ENCODE peak calls at places on chromosomes 12 and 14, in ten cellular contexts. L, X, I, O, M, Y, V, R, U and D are unnamed samples.

GRCh38 chr14:69090187-69090789 is 62.6 kb downstream of the DCAF5 start:
- DNase-seq in R (no peak), I (peak; percentile 53), Y (peak; percentile 52), M (peak; percentile 64), L (peak; percentile 63), X (peak; percentile 55), O (no peak), U (no peak), V (no peak), D (no peak)

GRCh38 chr14:104361101-104361591 is 218.4 kb upstream of the C14orf180 start:
- DNase-seq in I (no peak), M (no peak), R (no peak), Y (no peak), L (no peak), X (no peak), O (no peak), U (peak; percentile 30), V (peak; percentile 40), D (no peak)

GRCh38 chr12:94126067-94126466 is 22.3 kb upstream of the PLXNC1 start:
- DNase-seq in M (no peak), V (no peak), X (no peak), O (no peak), Y (no peak), I (no peak), L (no peak), R (no peak), U (no peak), D (no peak)

GRCh38 chr14:106436310-106436905 is 910.0 kb downstream of the TMEM121 start:
- DNase-seq in O (peak; percentile 24), R (peak; percentile 76), U (peak; percentile 59), X (no peak), V (no peak), L (no peak), Y (no peak), I (no peak), M (peak; percentile 55), D (peak; percentile 40)

GRCh38 chr12:122835693-122836026 is 403 bp downstream of the HIP1R start:
- DNase-seq in V (no peak), X (no peak), I (peak; percentile 9), Y (no peak), M (no peak), U (peak; percentile 58), L (peak; percentile 76), R (no peak), O (peak; percentile 37), D (no peak)

GRCh38 chr12:71469235-71469873 is 29.8 kb downstream of the LGR5 start:
- DNase-seq in M (peak; percentile 17), U (no peak), R (no peak), V (no peak), X (peak; percentile 16), Y (peak; percentile 92), L (peak; percentile 81), O (peak; percentile 19), I (peak; percentile 79), D (no peak)

GRCh38 chr12:117933545-117933944 is 35.2 kb downstream of the KSR2 start:
- DNase-seq in O (no peak), Y (no peak), X (no peak), L (no peak), U (no peak), V (no peak), I (no peak), M (no peak), R (no peak), D (no peak)

GRCh38 chr14:27917896-27918295 is 848.7 kb upstream of the FOXG1 start:
- DNase-seq in V (no peak), U (no peak), O (no peak), X (no peak), L (no peak), I (no peak), R (no peak), M (no peak), Y (no peak), D (no peak)

GRCh38 chr12:118126119-118126757 is 9.7 kb upstream of the PEBP1 start:
- DNase-seq in L (no peak), O (peak; percentile 90), V (no peak), Y (no peak), U (peak; percentile 74), M (no peak), I (no peak), X (no peak), R (peak; percentile 82), D (no peak)

GRCh38 chr12:128078311-128078851 is 188.6 kb upstream of the TMEM132C start:
- DNase-seq in I (no peak), L (no peak), U (no peak), X (no peak), M (no peak), R (no peak), V (no peak), Y (peak; percentile 57), O (no peak), D (no peak)

GRCh38 chr12:88546851-88547250 is 33.4 kb downstream of the KITLG start:
- DNase-seq in R (no peak), M (no peak), U (no peak), X (no peak), I (peak; percentile 59), O (no peak), L (no peak), V (no peak), Y (peak; percentile 62), D (no peak)

GRCh38 chr12:88544991-88545684 is 35.1 kb downstream of the KITLG start:
- DNase-seq in V (no peak), L (no peak), Y (no peak), O (no peak), X (no peak), M (no peak), U (no peak), R (no peak), I (peak; percentile 42), D (no peak)

GRCh38 chr12:88552672-88553079 is 27.6 kb downstream of the KITLG start:
- DNase-seq in M (peak; percentile 77), O (no peak), R (no peak), X (peak; percentile 23), Y (peak; percentile 77), U (no peak), I (peak; percentile 78), V (no peak), L (no peak), D (no peak)

GRCh38 chr12:88553941-88554658 is 26.2 kb downstream of the KITLG start:
- DNase-seq in V (no peak), M (peak; percentile 74), I (peak; percentile 94), L (no peak), U (no peak), X (peak; percentile 77), O (no peak), R (no peak), Y (peak; percentile 84), D (no peak)

DNA sequence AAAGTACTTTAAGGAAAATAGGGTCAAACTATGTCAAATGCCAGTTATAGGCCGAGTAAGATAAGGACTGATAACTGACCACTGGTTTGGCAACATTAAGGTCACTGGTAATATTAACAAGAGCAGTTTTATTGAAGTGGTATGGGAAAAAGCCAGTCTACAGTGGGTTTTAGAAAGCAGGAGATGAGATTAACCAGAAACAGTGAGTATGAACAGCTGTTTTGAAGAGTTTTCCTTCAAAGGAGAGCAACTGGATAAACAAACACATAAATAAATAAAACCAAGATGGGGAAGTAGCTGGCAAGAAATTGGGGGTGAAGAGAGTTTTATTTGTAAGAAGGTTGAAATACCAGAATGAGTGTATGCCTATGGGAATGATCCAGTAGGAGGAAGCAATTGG is 30.3 kb downstream of the KITLG start:
- DNase-seq in Y (no peak), X (no peak), M (no peak), I (peak; percentile 39), V (no peak), L (no peak), U (no peak), R (no peak), O (no peak), D (no peak)
- H3K4me1 ChIP-seq in Y (peaks cover 30% of the 10 kb centered on the region), X (peaks cover 43% of the 10 kb centered on the region), M (peaks cover 59% of the 10 kb centered on the region), I (no peaks in the 10 kb centered on the region), V (peaks cover 54% of the 10 kb centered on the region), L (peaks cover 11% of the 10 kb centered on the region), U (peaks cover 57% of the 10 kb centered on the region), R (peaks cover 59% of the 10 kb centered on the region), O (peaks cover 15% of the 10 kb centered on the region), D (no peaks in the 10 kb centered on the region)

DNA sequence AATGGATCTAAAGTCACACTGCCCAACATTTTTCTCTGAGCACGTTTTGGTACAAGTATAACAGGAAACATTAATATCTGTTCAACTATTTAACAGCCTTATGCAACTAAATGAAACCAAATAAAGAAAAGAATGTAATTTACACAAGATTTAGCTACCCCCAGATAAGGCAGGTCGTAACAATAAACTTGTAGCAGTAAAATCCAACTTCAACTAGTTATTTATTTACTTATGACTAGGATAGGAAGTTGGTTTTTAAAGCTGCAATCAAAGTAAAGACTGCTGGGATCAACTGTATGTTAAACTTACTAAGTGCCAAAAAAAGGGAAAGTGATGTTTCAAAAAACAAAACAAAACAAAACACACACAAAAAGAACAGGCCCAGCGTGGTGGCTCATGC is 30.9 kb downstream of the FERMT2 start:
- DNase-seq in O (no peak), X (no peak), L (no peak), M (no peak), I (peak; percentile 57), U (no peak), V (no peak), R (no peak), Y (no peak), D (no peak)
- H3K4me1 ChIP-seq in O (peaks cover 31% of the 10 kb centered on the region), X (peaks cover 15% of the 10 kb centered on the region), L (peaks cover 7% of the 10 kb centered on the region), M (peaks cover 75% of the 10 kb centered on the region), I (peaks cover 25% of the 10 kb centered on the region), U (peaks cover 68% of the 10 kb centered on the region), V (peaks cover 91% of the 10 kb centered on the region), R (peaks cover 57% of the 10 kb centered on the region), Y (peaks cover 27% of the 10 kb centered on the region), D (peaks cover 21% of the 10 kb centered on the region)

GRCh38 chr14:61467281-61467680 is 145.9 kb downstream of the PRKCH start:
- DNase-seq in Y (no peak), L (no peak), I (no peak), R (no peak), V (no peak), M (no peak), O (no peak), X (no peak), U (no peak), D (no peak)
- H3K4me1 ChIP-seq in Y (peaks cover 28% of the 10 kb centered on the region), L (peaks cover 47% of the 10 kb centered on the region), I (peaks cover 76% of the 10 kb centered on the region), R (peaks cover 45% of the 10 kb centered on the region), V (peaks cover 27% of the 10 kb centered on the region), M (peaks cover 69% of the 10 kb centered on the region), O (peaks cover 61% of the 10 kb centered on the region), X (peaks cover 58% of the 10 kb centered on the region), U (peaks cover 65% of the 10 kb centered on the region), D (peaks cover 40% of the 10 kb centered on the region)

GRCh38 chr14:22978873-22979671 is 3.3 kb downstream of the AJUBA start:
- DNase-seq in I (no peak), U (no peak), R (no peak), O (no peak), V (no peak), Y (peak; percentile 29), M (no peak), X (peak; percentile 95), L (peak; percentile 46), D (no peak)
- H3K4me1 ChIP-seq in I (peaks cover 40% of the 10 kb centered on the region), U (peaks cover 63% of the 10 kb centered on the region), R (peaks cover 46% of the 10 kb centered on the region), O (peaks cover 24% of the 10 kb centered on the region), V (peaks cover 53% of the 10 kb centered on the region), Y (peaks cover 41% of the 10 kb centered on the region), M (peaks cover 62% of the 10 kb centered on the region), X (peaks cover 45% of the 10 kb centered on the region), L (peaks cover 45% of the 10 kb centered on the region), D (peaks cover 33% of the 10 kb centered on the region)

DNA sequence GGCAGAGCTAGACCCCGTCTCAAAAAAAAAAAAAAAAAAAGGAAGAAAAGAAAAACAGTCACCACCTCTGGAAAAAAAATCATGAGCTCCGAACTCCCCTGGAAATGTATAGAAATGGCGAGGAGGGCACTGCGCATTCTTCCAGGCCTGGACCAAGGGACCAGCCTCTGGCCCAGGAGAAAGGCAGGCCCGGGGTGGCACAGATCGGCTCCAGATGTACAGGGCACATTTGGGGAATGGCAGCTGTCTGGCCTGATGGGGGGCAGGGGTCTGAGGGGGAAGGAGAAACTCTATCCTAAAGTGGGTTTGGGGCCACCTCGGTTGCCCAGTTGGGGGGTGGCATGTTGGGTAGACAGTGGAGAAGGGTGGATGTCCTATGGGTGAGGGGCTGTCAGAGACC is 46.0 kb upstream of the EML1 start:
- DNase-seq in O (peak; percentile 15), L (no peak), U (peak; percentile 24), X (no peak), V (no peak), M (no peak), Y (no peak), I (no peak), R (no peak), D (no peak)
- H3K4me1 ChIP-seq in O (peaks cover 35% of the 10 kb centered on the region), L (peaks cover 8% of the 10 kb centered on the region), U (peaks cover 72% of the 10 kb centered on the region), X (no peaks in the 10 kb centered on the region), V (peaks cover 48% of the 10 kb centered on the region), M (peaks cover 23% of the 10 kb centered on the region), Y (peaks cover 32% of the 10 kb centered on the region), I (peaks cover 3% of the 10 kb centered on the region), R (peaks cover 51% of the 10 kb centered on the region), D (peaks cover 4% of the 10 kb centered on the region)